ENCODE peak calls at places on chromosomes 12 and 14, in four cellular contexts. Z is stomach, S is body of pancreas, T is uterus. I is an unnamed sample.

GRCh38 chr12:130715996-130716917 is at the start of gene RIMBP2:
- DNase-seq in Z (peak), S (peak), T (peak), I (peak)

GRCh38 chr12:113075137-113075683 is 18.7 kb downstream of the DTX1 start:
- DNase-seq in Z (no peak), S (no peak), T (no peak), I (no peak)

GRCh38 chr14:91570021-91570420 is 59.9 kb upstream of the PPP4R3A start:
- DNase-seq in Z (no peak), S (no peak), T (no peak), I (no peak)

GRCh38 chr12:121404734-121405133 is 4.8 kb downstream of the RNF34 start:
- DNase-seq in Z (peak), S (peak), T (no peak), I (peak)

GRCh38 chr12:115763982-115764621 is 513.4 kb downstream of the MED13L start:
- DNase-seq in Z (no peak), S (no peak), T (no peak), I (peak)

GRCh38 chr12:111446044-111446581 is 40.4 kb downstream of the SH2B3 start:
- DNase-seq in Z (peak), S (peak), T (peak), I (no peak)

GRCh38 chr12:131533139-131533538 is 177.8 kb upstream of the SFSWAP start:
- DNase-seq in Z (no peak), S (no peak), T (no peak), I (no peak)

GRCh38 chr14:24365600-24366374 is 2.2 kb upstream of the NFATC4 start:
- DNase-seq in Z (peak), S (peak), T (peak), I (peak)

GRCh38 chr14:51963164-51963733 is 26.1 kb upstream of the RTRAF start:
- DNase-seq in Z (no peak), S (no peak), T (no peak), I (no peak)

GRCh38 chr12:53603196-53603595 is 23.0 kb downstream of the ATF7 start:
- DNase-seq in Z (no peak), S (no peak), T (no peak), I (no peak)

GRCh38 chr12:70849265-70849960 is 71.1 kb downstream of the PTPRR start:
- DNase-seq in Z (no peak), S (no peak), T (no peak), I (no peak)

GRCh38 chr12:115916910-115917668 is 360.4 kb downstream of the MED13L start:
- DNase-seq in Z (peak), S (peak), T (peak), I (peak)

GRCh38 chr14:69547701-69548348 is 26.8 kb downstream of the CCDC177 start:
- DNase-seq in Z (no peak), S (peak), T (no peak), I (peak)

GRCh38 chr14:51784466-51784865 is 75.9 kb upstream of the GNG2 start:
- DNase-seq in Z (no peak), S (no peak), T (no peak), I (no peak)

GRCh38 chr12:121711925-121712461 is 559 bp upstream of the TMEM120B start:
- DNase-seq in Z (peak), S (peak), T (peak), I (peak)

GRCh38 chr12:20142956-20143355 is 225.4 kb upstream of the PDE3A start:
- DNase-seq in Z (no peak), S (no peak), T (no peak), I (no peak)

GRCh38 chr14:75224561-75224960 is 48.1 kb upstream of the TMED10 start:
- DNase-seq in Z (no peak), S (no peak), T (no peak), I (no peak)

GRCh38 chr12:102568151-102568815 is 87.9 kb upstream of the IGF1 start:
- DNase-seq in Z (no peak), S (no peak), T (no peak), I (no peak)

GRCh38 chr12:93802698-93803097 is 125.5 kb downstream of the CRADD start:
- DNase-seq in Z (no peak), S (no peak), T (no peak), I (no peak)

GRCh38 chr14:71720978-71721624 is 211.1 kb upstream of the RGS6 start:
- DNase-seq in Z (no peak), S (peak), T (no peak), I (peak)

GRCh38 chr14:37253905-37254304 is 56.2 kb downstream of the MIPOL1 start:
- DNase-seq in Z (no peak), S (peak), T (no peak), I (no peak)

GRCh38 chr12:2856901-2857495 is at the start of gene TEX52:
- DNase-seq in Z (no peak), S (no peak), T (no peak), I (no peak)

GRCh38 chr14:68255697-68256178 is 436.2 kb downstream of the RAD51B start:
- DNase-seq in Z (no peak), S (no peak), T (no peak), I (no peak)

GRCh38 chr12:55499810-55500252 is 7.7 kb downstream of the OR6C68 start:
- DNase-seq in Z (no peak), S (peak), T (no peak), I (peak)

GRCh38 chr12:66210840-66211239 is 21.8 kb downstream of the IRAK3 start:
- DNase-seq in Z (no peak), S (no peak), T (no peak), I (no peak)

GRCh38 chr12:40034712-40035111 is 71.2 kb downstream of the SLC2A13 start:
- DNase-seq in Z (no peak), S (no peak), T (no peak), I (no peak)

GRCh38 chr14:22845103-22845394 is 8.7 kb downstream of the MMP14 start:
- DNase-seq in Z (no peak), S (no peak), T (no peak), I (no peak)

GRCh38 chr12:48997719-48998496 is 1.3 kb downstream of the DDN start:
- DNase-seq in Z (peak), S (peak), T (no peak), I (no peak)

GRCh38 chr12:56158926-56159461 is 835 bp downstream of the MYL6 start:
- DNase-seq in Z (peak), S (peak), T (peak), I (peak)

GRCh38 chr14:61438860-61439765 is 117.7 kb downstream of the PRKCH start:
- DNase-seq in Z (peak), S (peak), T (peak), I (no peak)

GRCh38 chr12:27013606-27014084 is 539 bp downstream of the TM7SF3 start:
- DNase-seq in Z (no peak), S (no peak), T (no peak), I (peak)

GRCh38 chr12:69655616-69656336 is 43.3 kb downstream of the BEST3 start:
- DNase-seq in Z (no peak), S (no peak), T (no peak), I (no peak)

GRCh38 chr14:105092124-105092911 is 27.1 kb upstream of the GPR132 start:
- DNase-seq in Z (peak), S (peak), T (peak), I (no peak)
- TF ChIP-seq POLR2A in Z (no peak), S (no peak), T (no peak), I (no peak)

GRCh38 chr14:101761032-101761880 is at the start of gene PPP2R5C:
- DNase-seq in Z (peak), S (peak), T (peak), I (peak)
- TF ChIP-seq POLR2A in Z (no peak), S (peak), T (peak), I (peak)

DNA sequence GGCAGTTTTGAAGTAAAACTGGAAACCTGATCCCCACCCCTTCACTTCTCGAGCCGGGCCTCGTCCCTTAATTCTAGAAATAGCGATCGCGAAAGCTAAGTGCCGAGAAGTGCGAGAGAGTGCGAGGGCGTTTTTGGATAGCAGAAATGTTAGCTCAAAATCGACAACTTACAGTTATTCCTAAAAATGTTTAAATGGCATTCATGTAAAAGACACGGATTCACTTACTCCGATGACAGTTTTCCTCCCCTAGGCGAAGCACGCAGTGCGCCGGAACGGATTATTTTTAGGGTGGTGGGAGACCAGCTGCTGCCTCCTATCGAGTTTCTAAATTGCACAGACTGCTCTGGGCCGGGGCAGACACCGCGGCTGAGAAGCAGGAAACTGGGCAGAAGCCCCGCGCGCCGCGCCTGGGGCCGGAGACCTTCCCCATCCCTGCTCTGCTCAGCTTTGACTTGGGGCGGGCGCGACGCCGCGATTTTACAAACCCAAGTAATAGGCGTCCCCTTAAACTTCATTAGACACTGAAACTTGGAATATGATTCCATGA is at the start of gene ABCC9:
- DNase-seq in Z (peak), S (peak), T (peak), I (peak)
- TF ChIP-seq POLR2A in Z (no peak), S (peak), T (no peak), I (no peak)

GRCh38 chr12:57861967-57862366 is 15.4 kb upstream of the CTDSP2 start:
- DNase-seq in Z (no peak), S (no peak), T (no peak), I (no peak)

GRCh38 chr12:57866308-57867019 is 19.9 kb upstream of the CTDSP2 start:
- DNase-seq in Z (no peak), S (no peak), T (no peak), I (no peak)

GRCh38 chr12:57863676-57864075 is 17.1 kb upstream of the CTDSP2 start:
- DNase-seq in Z (no peak), S (no peak), T (no peak), I (no peak)

GRCh38 chr12:57864382-57864781 is 17.9 kb upstream of the CTDSP2 start:
- DNase-seq in Z (no peak), S (no peak), T (peak), I (no peak)

DNA sequence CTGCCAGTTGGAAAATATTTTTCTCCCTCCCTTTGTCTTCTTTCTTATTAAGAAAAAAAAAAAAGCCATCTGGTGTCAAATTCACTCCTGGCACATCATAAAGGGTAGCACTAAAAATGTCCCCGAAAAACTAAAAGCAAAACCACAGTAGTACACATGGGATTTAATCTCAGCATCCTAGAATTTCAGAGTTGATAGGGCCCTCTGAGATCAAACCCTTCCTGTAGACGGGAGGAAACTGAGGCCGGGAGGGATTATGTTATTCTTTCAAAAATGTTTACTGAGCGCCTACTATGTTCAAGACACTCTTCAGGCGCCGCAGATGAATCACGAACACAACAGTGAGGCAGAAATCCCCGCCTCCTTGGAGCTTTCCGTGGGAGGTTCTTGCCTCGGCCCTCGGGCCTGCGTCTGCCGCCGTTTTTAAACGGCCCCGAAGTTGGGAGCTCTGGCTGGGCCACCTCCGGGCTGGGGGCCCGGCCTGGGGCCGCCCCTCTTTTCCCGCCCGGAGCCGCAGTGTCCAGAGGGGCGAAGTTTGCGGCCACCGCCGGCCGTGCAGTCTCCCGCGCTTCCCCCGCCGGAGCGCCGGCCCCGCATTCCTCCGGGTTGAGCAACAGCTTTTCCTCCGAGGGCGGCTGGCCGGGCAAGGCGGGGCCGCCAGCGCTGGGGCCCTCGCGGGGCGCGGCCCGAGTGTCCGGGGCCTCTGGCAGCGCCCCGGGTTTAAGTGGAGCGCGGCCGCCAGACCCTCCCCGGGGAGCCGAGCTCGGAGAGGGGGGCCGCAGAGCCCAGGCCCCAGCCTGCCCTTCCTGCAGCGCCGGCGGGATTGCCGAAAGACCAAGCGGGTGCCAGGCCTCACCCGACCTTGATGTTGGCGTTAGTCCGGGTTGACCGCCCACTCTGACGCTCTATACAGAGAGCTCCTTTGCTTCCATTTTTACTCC is 18.6 kb upstream of the CTDSP2 start:
- DNase-seq in Z (peak), S (peak), T (peak), I (peak)
- TF ChIP-seq POLR2A in Z (no peak), S (peak), T (peak), I (no peak)

DNA sequence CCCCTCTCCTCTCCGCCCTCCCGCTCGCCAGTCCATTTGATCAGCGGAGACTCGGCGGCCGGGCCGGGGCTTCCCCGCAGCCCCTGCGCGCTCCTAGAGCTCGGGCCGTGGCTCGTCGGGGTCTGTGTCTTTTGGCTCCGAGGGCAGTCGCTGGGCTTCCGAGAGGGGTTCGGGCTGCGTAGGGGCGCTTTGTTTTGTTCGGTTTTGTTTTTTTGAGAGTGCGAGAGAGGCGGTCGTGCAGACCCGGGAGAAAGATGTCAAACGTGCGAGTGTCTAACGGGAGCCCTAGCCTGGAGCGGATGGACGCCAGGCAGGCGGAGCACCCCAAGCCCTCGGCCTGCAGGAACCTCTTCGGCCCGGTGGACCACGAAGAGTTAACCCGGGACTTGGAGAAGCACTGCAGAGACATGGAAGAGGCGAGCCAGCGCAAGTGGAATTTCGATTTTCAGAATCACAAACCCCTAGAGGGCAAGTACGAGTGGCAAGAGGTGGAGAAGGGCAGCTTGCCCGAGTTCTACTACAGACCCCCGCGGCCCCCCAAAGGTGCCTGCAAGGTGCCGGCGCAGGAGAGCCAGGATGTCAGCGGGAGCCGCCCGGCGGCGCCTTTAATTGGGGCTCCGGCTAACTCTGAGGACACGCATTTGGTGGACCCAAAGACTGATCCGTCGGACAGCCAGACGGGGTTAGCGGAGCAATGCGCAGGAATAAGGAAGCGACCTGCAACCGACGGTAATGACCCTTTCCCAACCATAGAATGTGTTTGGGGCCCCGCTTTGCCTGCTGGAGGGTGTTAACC is 616 bp downstream of the CDKN1B start:
- DNase-seq in Z (no peak), S (peak), T (no peak), I (peak)
- TF ChIP-seq POLR2A in Z (no peak), S (no peak), T (no peak), I (no peak)

DNA sequence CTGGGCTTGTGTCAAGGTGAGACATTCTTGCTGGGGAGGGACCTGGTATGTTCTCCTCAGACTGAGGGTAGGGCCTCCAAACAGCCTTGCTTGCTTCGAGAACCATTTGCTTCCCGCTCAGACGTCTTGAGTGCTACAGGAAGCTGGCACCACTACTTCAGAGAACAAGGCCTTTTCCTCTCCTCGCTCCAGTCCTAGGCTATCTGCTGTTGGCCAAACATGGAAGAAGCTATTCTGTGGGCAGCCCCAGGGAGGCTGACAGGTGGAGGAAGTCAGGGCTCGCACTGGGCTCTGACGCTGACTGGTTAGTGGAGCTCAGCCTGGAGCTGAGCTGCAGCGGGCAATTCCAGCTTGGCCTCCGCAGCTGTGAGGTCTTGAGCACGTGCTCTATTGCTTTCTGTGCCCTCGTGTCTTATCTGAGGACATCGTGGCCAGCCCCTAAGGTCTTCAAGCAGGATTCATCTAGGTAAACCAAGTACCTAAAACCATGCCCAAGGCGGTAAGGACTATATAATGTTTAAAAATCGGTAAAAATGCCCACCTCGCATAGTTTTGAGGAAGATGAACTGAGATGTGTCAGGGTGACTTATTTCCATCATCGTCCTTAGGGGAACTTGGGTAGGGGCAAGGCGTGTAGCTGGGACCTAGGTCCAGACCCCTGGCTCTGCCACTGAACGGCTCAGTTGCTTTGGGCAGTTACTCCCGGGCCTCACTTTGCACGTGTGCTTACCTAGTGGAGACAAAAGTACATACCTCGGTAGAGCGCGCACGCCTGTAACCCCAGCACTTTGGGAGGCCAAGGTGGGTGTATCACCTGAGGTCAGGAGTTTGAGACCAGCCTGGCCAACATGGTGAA is 4.3 kb downstream of the GAPDH start:
- DNase-seq in Z (no peak), S (no peak), T (no peak), I (no peak)
- TF ChIP-seq POLR2A in Z (no peak), S (no peak), T (no peak), I (no peak)

GRCh38 chr12:109154485-109155438 is 38.4 kb downstream of the ACACB start:
- DNase-seq in Z (peak), S (peak), T (peak), I (peak)
- TF ChIP-seq POLR2A in Z (no peak), S (peak), T (peak), I (no peak)

DNA sequence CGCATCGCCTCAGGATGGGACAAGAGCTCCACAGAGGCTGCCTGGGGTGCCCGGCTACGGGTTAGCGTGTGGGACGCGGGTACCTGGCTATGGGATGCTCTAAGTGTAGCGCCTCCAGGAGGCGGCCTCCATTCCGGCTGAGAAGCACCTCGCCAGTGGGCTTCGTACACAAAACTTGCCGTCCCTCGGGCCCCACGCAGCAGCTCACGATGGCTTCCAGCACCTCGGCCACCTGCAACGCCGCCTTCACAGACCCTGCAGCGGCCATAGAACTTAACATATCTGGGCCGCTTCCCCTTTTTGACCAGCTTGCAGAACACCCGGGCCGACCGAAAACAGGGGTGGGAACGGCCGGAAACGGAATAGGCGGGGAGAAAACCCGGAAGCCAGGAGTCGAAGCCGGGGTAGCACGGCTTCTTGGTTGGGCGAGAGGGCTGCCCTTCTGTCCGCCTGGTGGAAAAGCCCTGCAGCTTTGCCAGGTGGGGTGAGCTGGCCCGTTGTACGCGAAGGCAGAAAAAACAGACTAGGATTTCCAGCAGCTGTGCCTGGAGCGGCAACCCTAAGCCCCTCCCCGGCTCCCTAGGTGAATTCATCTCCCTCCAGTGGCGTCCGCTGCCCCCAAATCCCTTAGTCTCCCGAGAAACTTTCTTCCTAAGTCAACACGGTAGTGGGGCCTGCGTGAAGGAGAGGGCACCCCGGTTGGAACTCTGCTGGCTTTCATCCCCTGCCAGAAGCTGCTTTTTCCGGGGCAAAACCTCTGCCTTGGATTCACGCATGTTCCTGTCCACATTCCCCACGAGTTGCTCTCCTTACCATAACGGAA is at the start of gene BBS10:
- DNase-seq in Z (peak), S (peak), T (peak), I (peak)
- TF ChIP-seq POLR2A in Z (no peak), S (peak), T (peak), I (no peak)

DNA sequence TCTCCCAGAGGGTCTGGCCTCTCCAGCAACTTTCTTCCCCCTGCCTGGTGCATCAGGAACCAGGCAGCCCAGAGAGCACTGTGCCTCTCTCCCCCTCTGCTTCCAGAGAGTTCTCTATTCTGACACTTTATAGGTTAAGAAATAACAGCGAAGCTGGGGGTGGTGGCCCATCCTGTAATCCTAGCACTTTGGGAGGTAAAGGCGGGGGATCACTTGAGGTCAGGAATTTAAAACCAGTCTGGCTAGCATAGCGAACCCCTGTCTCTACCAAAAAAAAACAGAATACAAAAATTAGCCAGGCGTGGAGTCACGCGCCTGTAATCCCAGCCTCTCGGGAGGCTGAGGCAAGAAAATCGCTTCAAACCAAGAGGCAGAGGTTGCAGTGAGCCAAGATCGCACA is 58.3 kb downstream of the ESRRB start:
- DNase-seq in Z (no peak), S (no peak), T (no peak), I (no peak)
- TF ChIP-seq POLR2A in Z (no peak), S (no peak), T (no peak), I (no peak)

I was measured in testis.